ENCODE peak calls at places on chromosomes 7 and 10, in seven cellular contexts. O, W, R, H, U, T and N are unnamed samples. For H3K9me3, the result is how much of the 10 kb centered on the place peaks cover.

GRCh38 chr7:135177021-135177696 is 6.7 kb upstream of the CYREN start:
- DNase-seq in O (no peak), W (no peak), R (no peak), H (no peak), U (peak), T (no peak), N (no peak)

GRCh38 chr10:117535045-117535751 is 7.3 kb upstream of the EMX2 start:
- DNase-seq in O (no peak), W (no peak), R (peak), H (no peak), U (no peak), T (no peak), N (no peak)

GRCh38 chr7:47690902-47691558 is 109.1 kb upstream of the TNS3 start:
- DNase-seq in O (no peak), W (no peak), R (no peak), H (no peak), U (no peak), T (no peak), N (no peak)

GRCh38 chr7:18974803-18975202 is 142.6 kb downstream of the TWIST1 start:
- DNase-seq in O (no peak), W (no peak), R (no peak), H (no peak), U (peak), T (no peak), N (no peak)

GRCh38 chr7:123557631-123558505 is at the start of gene NDUFA5:
- DNase-seq in O (peak), W (peak), R (peak), H (peak), U (peak), T (peak), N (peak)

GRCh38 chr7:106022193-106022821 is 59.2 kb downstream of the CDHR3 start:
- DNase-seq in O (no peak), W (no peak), R (no peak), H (no peak), U (no peak), T (peak), N (peak)

GRCh38 chr7:150401861-150402631 is 22.9 kb downstream of the ZNF775 start:
- DNase-seq in O (no peak), W (no peak), R (no peak), H (no peak), U (no peak), T (no peak), N (no peak)

GRCh38 chr10:69718951-69719350 is 82.8 kb upstream of the COL13A1 start:
- DNase-seq in O (no peak), W (no peak), R (no peak), H (no peak), U (no peak), T (no peak), N (no peak)

GRCh38 chr7:36794689-36795088 is 70.4 kb upstream of the AOAH start:
- DNase-seq in O (no peak), W (peak), R (peak), H (no peak), U (peak), T (no peak), N (no peak)

GRCh38 chr7:102875700-102876192 is 37.1 kb upstream of the LRRC17 start:
- DNase-seq in O (no peak), W (peak), R (no peak), H (no peak), U (peak), T (no peak), N (no peak)

GRCh38 chr10:33193867-33194521 is 140.5 kb downstream of the NRP1 start:
- DNase-seq in O (no peak), W (no peak), R (no peak), H (peak), U (peak), T (no peak), N (no peak)

GRCh38 chr10:106566871-106567270 is 597.6 kb downstream of the SORCS1 start:
- DNase-seq in O (peak), W (no peak), R (no peak), H (no peak), U (no peak), T (no peak), N (no peak)

GRCh38 chr7:28732037-28732869 is 225.9 kb downstream of the TRIL start:
- DNase-seq in O (no peak), W (no peak), R (no peak), H (no peak), U (no peak), T (no peak), N (no peak)

GRCh38 chr7:127214956-127215355 is 37.8 kb downstream of the GRM8 start:
- DNase-seq in O (no peak), W (no peak), R (no peak), H (no peak), U (no peak), T (no peak), N (no peak)

GRCh38 chr7:68258569-68258968 is 1261.9 kb downstream of the TYW1 start:
- DNase-seq in O (no peak), W (no peak), R (no peak), H (no peak), U (no peak), T (no peak), N (no peak)

GRCh38 chr10:70069346-70069745 is 16.7 kb downstream of the MACROH2A2 start:
- DNase-seq in O (no peak), W (no peak), R (no peak), H (no peak), U (no peak), T (no peak), N (no peak)

GRCh38 chr10:117537436-117537903 is 5.1 kb upstream of the EMX2 start:
- DNase-seq in O (no peak), W (no peak), R (peak), H (no peak), U (no peak), T (no peak), N (no peak)

DNA sequence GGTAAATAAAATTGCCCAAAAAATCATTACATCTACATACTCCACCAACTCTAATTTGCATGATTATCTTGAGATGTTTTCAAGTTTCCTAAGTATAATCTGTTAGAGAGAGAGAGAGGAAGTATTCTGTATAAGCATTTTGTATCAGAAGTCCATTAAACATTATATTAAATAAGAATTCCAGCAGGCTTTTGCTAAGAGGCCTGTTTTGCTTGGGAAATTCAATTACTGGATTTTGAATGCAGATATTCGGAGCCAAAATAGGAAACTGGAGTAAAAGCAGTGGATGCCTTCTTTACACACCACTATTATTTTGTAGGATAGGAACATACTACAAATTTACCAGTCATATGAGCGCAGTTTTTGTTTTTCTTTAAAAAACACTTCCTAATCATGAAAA is 727.8 kb downstream of the CNTNAP2 start:
- DNase-seq in O (no peak), W (no peak), R (no peak), H (no peak), U (no peak), T (no peak), N (no peak)
- H3K9me3 ChIP-seq in O (under half), W (under half), R (under half), H (under half), U (under half), T (under half), N (under half)

DNA sequence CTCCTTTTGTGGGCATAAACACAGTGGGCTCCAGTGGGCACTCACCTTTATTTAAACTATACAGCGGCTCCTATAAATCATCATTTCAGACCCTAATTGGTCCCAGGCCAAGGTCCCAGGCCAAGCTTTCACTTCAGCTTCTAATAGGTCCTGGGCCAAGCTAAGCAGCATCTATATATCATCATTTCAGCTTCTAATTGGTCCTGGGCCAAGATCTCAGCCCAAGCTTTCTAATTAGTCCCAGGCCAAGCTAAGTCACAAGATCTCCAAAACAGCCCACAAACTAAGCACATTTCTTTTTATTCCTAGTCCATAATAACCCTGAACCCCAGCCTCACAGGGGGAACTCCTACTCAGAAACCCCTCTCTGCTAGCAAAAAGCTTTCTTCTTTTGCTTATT is 47.1 kb downstream of the ZNF680 start:
- DNase-seq in O (no peak), W (no peak), R (no peak), H (no peak), U (no peak), T (no peak), N (no peak)
- H3K9me3 ChIP-seq in O (under half), W (under half), R (under half), H (under half), U (under half), T (under half), N (under half)

GRCh38 chr10:83538047-83538446 is 601.3 kb upstream of the GHITM start:
- DNase-seq in O (no peak), W (no peak), R (no peak), H (no peak), U (no peak), T (no peak), N (no peak)
- H3K9me3 ChIP-seq in O (under half), W (under half), R (under half), H (under half), U (under half), T (under half), N (under half)

GRCh38 chr7:56474271-56474670 is 358.1 kb upstream of the NUPR2 start:
- DNase-seq in O (no peak), W (no peak), R (no peak), H (no peak), U (no peak), T (no peak), N (no peak)
- H3K9me3 ChIP-seq in O (under half), W (under half), R (under half), H (under half), U (under half), T (under half), N (under half)

DNA sequence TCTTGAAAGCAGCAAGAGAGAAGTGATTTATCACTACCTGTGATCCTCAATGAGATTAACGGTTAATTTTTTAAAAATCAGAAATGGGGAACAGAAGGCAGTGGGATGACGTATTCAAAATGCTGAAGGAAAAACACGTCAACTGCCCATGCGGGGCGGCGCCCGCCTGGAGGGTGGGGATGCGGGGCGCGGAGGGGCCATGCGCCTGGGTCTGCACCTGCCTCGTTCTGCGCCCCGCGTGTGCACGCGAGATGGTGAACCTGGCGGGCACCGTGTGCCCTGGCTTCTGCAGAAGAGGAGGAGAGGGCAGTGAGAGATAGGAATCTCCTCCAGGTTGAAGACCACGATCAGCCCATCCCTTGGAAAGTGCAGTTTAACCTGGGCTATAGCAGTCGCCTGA is 79.3 kb upstream of the ZNF32 start:
- DNase-seq in O (no peak), W (no peak), R (no peak), H (no peak), U (no peak), T (no peak), N (no peak)
- H3K9me3 ChIP-seq in O (under half), W (under half), R (under half), H (under half), U (under half), T (under half), N (under half)

GRCh38 chr7:155635817-155636216 is 8.6 kb upstream of the RBM33 start:
- DNase-seq in O (no peak), W (no peak), R (no peak), H (no peak), U (no peak), T (no peak), N (no peak)

GRCh38 chr7:155639958-155640520 is 4.4 kb upstream of the RBM33 start:
- DNase-seq in O (no peak), W (no peak), R (no peak), H (no peak), U (no peak), T (no peak), N (no peak)

GRCh38 chr7:155640629-155641028 is 3.8 kb upstream of the RBM33 start:
- DNase-seq in O (no peak), W (no peak), R (no peak), H (no peak), U (no peak), T (no peak), N (no peak)

GRCh38 chr7:155637155-155637554 is 7.3 kb upstream of the RBM33 start:
- DNase-seq in O (no peak), W (no peak), R (no peak), H (no peak), U (no peak), T (no peak), N (no peak)

GRCh38 chr7:155638366-155638765 is 6.1 kb upstream of the RBM33 start:
- DNase-seq in O (no peak), W (no peak), R (no peak), H (no peak), U (no peak), T (no peak), N (no peak)
- H3K9me3 ChIP-seq in O (under half), W (under half), R (under half), H (under half), U (under half), T (under half), N (under half)

GRCh38 chr10:123865350-123865749 is 26.3 kb downstream of the CPXM2 start:
- DNase-seq in O (no peak), W (no peak), R (no peak), H (no peak), U (no peak), T (no peak), N (no peak)

GRCh38 chr10:123868058-123868995 is 23.3 kb downstream of the CPXM2 start:
- DNase-seq in O (no peak), W (no peak), R (no peak), H (no peak), U (no peak), T (no peak), N (no peak)

GRCh38 chr10:123870260-123870659 is 21.3 kb downstream of the CPXM2 start:
- DNase-seq in O (no peak), W (no peak), R (no peak), H (no peak), U (no peak), T (no peak), N (no peak)

GRCh38 chr10:123865880-123866279 is 25.7 kb downstream of the CPXM2 start:
- DNase-seq in O (no peak), W (no peak), R (no peak), H (no peak), U (no peak), T (no peak), N (no peak)

DNA sequence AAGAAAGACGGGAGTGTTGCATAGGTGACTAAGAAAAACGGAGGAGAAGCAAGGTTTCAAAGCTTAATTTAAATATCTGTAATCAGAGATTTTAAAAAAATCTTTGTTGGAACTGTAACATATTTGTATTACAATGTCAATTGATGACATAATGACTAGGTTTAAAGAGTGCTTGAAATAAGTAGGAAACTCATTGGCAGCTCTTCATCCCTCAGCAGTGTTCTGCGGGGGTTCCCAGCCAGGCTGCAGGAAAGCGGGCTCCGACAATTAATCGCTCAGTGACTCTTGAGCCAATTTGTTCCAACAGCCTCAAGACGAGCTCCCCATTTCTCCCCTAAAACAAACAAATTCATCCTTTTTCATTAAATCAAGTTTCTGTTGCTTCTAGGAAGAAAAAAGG is 22.6 kb downstream of the CPXM2 start:
- DNase-seq in O (no peak), W (no peak), R (no peak), H (no peak), U (no peak), T (no peak), N (no peak)
- H3K9me3 ChIP-seq in O (under half), W (under half), R (under half), H (under half), U (under half), T (under half), N (under half)

GRCh38 chr7:75042299-75042698 is 31.3 kb downstream of the RCC1L start:
- DNase-seq in O (no peak), W (no peak), R (no peak), H (no peak), U (no peak), T (no peak), N (no peak)
- H3K9me3 ChIP-seq in O (under half), W (under half), R (under half), H (under half), U (under half), T (under half), N (under half)

GRCh38 chr7:55210176-55210575 is 155.0 kb upstream of the LANCL2 start:
- DNase-seq in O (no peak), W (no peak), R (no peak), H (no peak), U (no peak), T (no peak), N (no peak)

GRCh38 chr7:55211721-55212120 is 153.4 kb upstream of the LANCL2 start:
- DNase-seq in O (no peak), W (no peak), R (no peak), H (no peak), U (no peak), T (no peak), N (no peak)

GRCh38 chr7:55210716-55211115 is 154.4 kb upstream of the LANCL2 start:
- DNase-seq in O (no peak), W (no peak), R (no peak), H (no peak), U (no peak), T (no peak), N (no peak)

GRCh38 chr7:55212838-55213237 is 152.3 kb upstream of the LANCL2 start:
- DNase-seq in O (no peak), W (no peak), R (no peak), H (no peak), U (no peak), T (no peak), N (no peak)

DNA sequence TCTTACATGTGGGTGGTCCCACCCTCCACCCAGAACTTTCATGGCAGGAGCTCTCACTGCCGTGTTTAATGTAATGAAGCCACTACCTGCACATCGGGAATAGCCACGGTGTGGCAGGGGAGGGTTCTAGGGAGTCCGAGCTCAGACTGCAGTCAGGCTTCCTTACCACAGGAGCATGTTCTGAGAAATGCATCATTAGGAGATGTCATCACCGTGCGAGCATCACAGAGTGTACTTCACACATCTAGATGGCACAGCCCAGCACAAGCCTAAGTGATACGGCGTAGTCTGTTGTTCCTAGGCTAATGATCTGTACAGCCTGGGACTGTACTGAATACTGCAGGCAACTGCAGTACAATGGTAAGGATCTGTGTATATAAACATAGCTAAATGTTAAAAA is 153.0 kb upstream of the LANCL2 start:
- DNase-seq in O (no peak), W (no peak), R (no peak), H (no peak), U (no peak), T (no peak), N (no peak)
- H3K9me3 ChIP-seq in O (under half), W (under half), R (under half), H (under half), U (under half), T (under half), N (under half)